ENCODE peak calls at places on chromosomes 7 and 10, in nine cellular contexts. J is T follicular helper cell; U is stimulated activated CD8-positive, alpha-beta memory T cell treated with anti-CD3 and anti-CD28 coated beads, Interleukin-4, amount 100 ng/mL, for 1 hour; N is NCI-H1105 treated with DMSO at 0.1 percent for 48 hours; C is GM12865; A is adrenal gland; L is SJCRH30; V is foreskin fibroblast; T is iPS-NIHi11. S is an unnamed sample.

GRCh38 chr7:143436539-143436938 is 6.7 kb upstream of the TAS2R60 start:
- DNase-seq in J (no peak), U (no peak), N (no peak), C (no peak), A (no peak), L (no peak), V (no peak), T (no peak), S (peak)

GRCh38 chr10:75021851-75022250 is 89.6 kb upstream of the SAMD8 start:
- DNase-seq in J (no peak), U (no peak), N (peak), C (no peak), A (no peak), L (no peak), V (no peak), T (no peak), S (no peak)

GRCh38 chr7:151076863-151077704 is 3.5 kb downstream of the FASTK start:
- DNase-seq in J (no peak), U (no peak), N (peak), C (no peak), A (peak), L (no peak), V (peak), T (peak), S (peak)

GRCh38 chr10:3467052-3467906 is 294.7 kb upstream of the PITRM1 start:
- DNase-seq in J (no peak), U (no peak), N (no peak), C (no peak), A (peak), L (peak), V (peak), T (no peak), S (no peak)

GRCh38 chr10:126247454-126247975 is 140.8 kb downstream of the ADAM12 start:
- DNase-seq in J (no peak), U (no peak), N (no peak), C (no peak), A (peak), L (peak), V (peak), T (peak), S (no peak)

GRCh38 chr10:131997366-131998049 is 15.8 kb upstream of the BNIP3 start:
- DNase-seq in J (no peak), U (no peak), N (no peak), C (no peak), A (peak), L (peak), V (peak), T (no peak), S (no peak)

GRCh38 chr7:43781726-43782607 is 23.5 kb downstream of the BLVRA start:
- DNase-seq in J (no peak), U (no peak), N (no peak), C (no peak), A (peak), L (no peak), V (peak), T (no peak), S (no peak)

GRCh38 chr10:130022071-130022470 is 58.0 kb upstream of the EBF3 start:
- DNase-seq in J (no peak), U (no peak), N (no peak), C (no peak), A (no peak), L (peak), V (peak), T (no peak), S (no peak)

GRCh38 chr7:151875862-151876111 is 1.1 kb downstream of the PRKAG2 start:
- DNase-seq in J (peak), U (peak), N (no peak), C (no peak), A (no peak), L (no peak), V (peak), T (no peak), S (no peak)

GRCh38 chr10:69649771-69650550 is 19.9 kb downstream of the FAM241B start:
- DNase-seq in J (no peak), U (no peak), N (no peak), C (no peak), A (no peak), L (peak), V (no peak), T (no peak), S (no peak)

GRCh38 chr7:5694221-5694754 is 87.2 kb downstream of the RNF216 start:
- DNase-seq in J (no peak), U (no peak), N (no peak), C (peak), A (no peak), L (no peak), V (peak), T (no peak), S (no peak)

GRCh38 chr10:121928528-121928884 is 675 bp upstream of the ATE1 start:
- DNase-seq in J (no peak), U (no peak), N (no peak), C (peak), A (peak), L (no peak), V (peak), T (no peak), S (peak)

GRCh38 chr10:112570585-112570984 is 123.6 kb downstream of the VTI1A start:
- DNase-seq in J (no peak), U (no peak), N (no peak), C (no peak), A (no peak), L (no peak), V (no peak), T (no peak), S (no peak)

GRCh38 chr7:131341690-131342089 is 14.0 kb downstream of the MKLN1 start:
- DNase-seq in J (no peak), U (no peak), N (no peak), C (no peak), A (no peak), L (no peak), V (no peak), T (no peak), S (no peak)

S was measured in NAMALWA.